ENCODE peak calls at places on chromosomes 12 and 14, in eight cellular contexts. D is aorta, X is left ventricle myocardium inferior, K is HCT116, U is body of pancreas, Q is mucosa of descending colon, Y is vagina, C is fibroblast of lung. B is an unnamed sample. For H3K4me1, the result is how much of the 10 kb centered on the place peaks cover.

GRCh38 chr14:59187802-59188460 is 536 bp upstream of the DAAM1 start:
- DNase-seq in D (peak), C (no peak), Q (peak), X (peak), K (no peak), Y (peak), U (peak), B (no peak)

GRCh38 chr14:79554816-79555215 is 656.5 kb downstream of the DIO2 start:
- DNase-seq in D (no peak), Y (no peak), K (no peak), C (no peak), Q (no peak), X (no peak), U (no peak), B (no peak)

GRCh38 chr12:32603858-32604257 is 75.2 kb upstream of the DNM1L start:
- DNase-seq in Q (no peak), Y (no peak), X (no peak), D (no peak), K (no peak), C (peak), U (no peak), B (peak)

GRCh38 chr12:95218852-95219171 is 1.2 kb downstream of the VEZT start:
- DNase-seq in U (peak), Y (no peak), X (no peak), K (no peak), D (no peak), C (no peak), Q (no peak), B (no peak)

GRCh38 chr12:48003226-48004038 is 844 bp downstream of the COL2A1 start:
- DNase-seq in X (no peak), U (no peak), K (no peak), D (no peak), Q (no peak), Y (no peak), C (peak), B (no peak)

GRCh38 chr12:58657175-58657574 is 263.1 kb downstream of the LRIG3 start:
- DNase-seq in K (no peak), Y (no peak), Q (no peak), X (no peak), U (no peak), D (no peak), C (no peak), B (peak)

GRCh38 chr12:6614513-6615177 is 7.5 kb upstream of the CHD4 start:
- DNase-seq in U (no peak), Q (no peak), D (no peak), X (no peak), C (no peak), K (no peak), Y (no peak), B (no peak)

GRCh38 chr12:3631272-3631637 is 121.7 kb downstream of the CRACR2A start:
- DNase-seq in Q (no peak), U (no peak), D (no peak), X (no peak), Y (no peak), C (no peak), K (no peak), B (no peak)

GRCh38 chr12:109524466-109525278 is 47.2 kb downstream of the UBE3B start:
- DNase-seq in Y (no peak), Q (peak), D (no peak), U (no peak), X (no peak), C (no peak), K (no peak), B (no peak)

GRCh38 chr12:113781415-113782198 is 184.5 kb downstream of the RBM19 start:
- DNase-seq in D (no peak), Y (no peak), U (no peak), C (peak), X (no peak), K (no peak), Q (no peak), B (peak)

GRCh38 chr14:94890755-94891154 is 120.8 kb upstream of the GSC start:
- DNase-seq in Q (no peak), D (no peak), X (no peak), Y (no peak), U (no peak), C (no peak), K (no peak), B (no peak)

GRCh38 chr12:20361416-20361815 is 6.9 kb upstream of the PDE3A start:
- DNase-seq in Q (no peak), D (no peak), Y (no peak), X (no peak), K (no peak), C (no peak), U (no peak), B (no peak)

GRCh38 chr12:77294016-77294415 is 228.6 kb upstream of the E2F7 start:
- DNase-seq in K (no peak), C (peak), D (no peak), Q (no peak), X (no peak), U (no peak), Y (no peak), B (peak)

GRCh38 chr14:104651876-104652260 is 37.5 kb upstream of the INF2 start:
- DNase-seq in K (no peak), U (no peak), D (no peak), X (no peak), C (no peak), Q (no peak), Y (no peak), B (no peak)

GRCh38 chr12:52260351-52261210 is 13.9 kb upstream of the KRT86 start:
- DNase-seq in U (peak), X (no peak), D (no peak), C (peak), K (no peak), Q (no peak), Y (no peak), B (peak)

GRCh38 chr12:64890873-64891468 is 66.5 kb downstream of the TBC1D30 start:
- DNase-seq in Y (no peak), Q (no peak), K (peak), U (no peak), X (no peak), D (no peak), C (peak), B (peak)

GRCh38 chr12:54329756-54330155 is 4.8 kb downstream of the COPZ1 start:
- DNase-seq in K (no peak), U (no peak), X (no peak), D (no peak), Y (no peak), Q (no peak), C (no peak), B (no peak)

GRCh38 chr12:67430708-67431335 is 161.7 kb downstream of the CAND1 start:
- DNase-seq in Y (peak), X (peak), D (peak), C (peak), Q (no peak), K (no peak), U (peak), B (no peak)

GRCh38 chr14:68624541-68625220 is 168.2 kb downstream of the ZFP36L1 start:
- DNase-seq in K (no peak), D (peak), U (no peak), Y (peak), C (no peak), Q (no peak), X (no peak), B (no peak)

GRCh38 chr14:73696466-73697390 is 17.5 kb downstream of the PNMA1 start:
- DNase-seq in C (peak), Q (no peak), K (peak), Y (no peak), D (no peak), U (no peak), X (no peak), B (peak)

GRCh38 chr14:67186369-67186768 is 2.9 kb upstream of the GARIN2 start:
- DNase-seq in Y (no peak), D (no peak), Q (no peak), C (no peak), K (no peak), U (no peak), X (no peak), B (no peak)

GRCh38 chr12:40225984-40226602 is 1.3 kb downstream of the LRRK2 start:
- DNase-seq in D (no peak), C (no peak), K (no peak), X (no peak), Q (no peak), Y (no peak), U (no peak), B (no peak)

GRCh38 chr12:65826513-65827171 is 2.4 kb downstream of the HMGA2 start:
- DNase-seq in Y (no peak), K (no peak), U (no peak), X (no peak), C (peak), Q (no peak), D (no peak), B (peak)

GRCh38 chr14:70708717-70709570 is 67.2 kb downstream of the TTC9 start:
- DNase-seq in D (no peak), C (no peak), K (no peak), Y (no peak), Q (no peak), X (no peak), U (no peak), B (no peak)

GRCh38 chr12:90575995-90576394 is 379.0 kb downstream of the CCER1 start:
- DNase-seq in K (no peak), Q (no peak), D (no peak), Y (no peak), X (peak), U (no peak), C (no peak), B (no peak)

GRCh38 chr12:49868449-49868848 is 25.5 kb upstream of the BCDIN3D start:
- DNase-seq in C (no peak), K (no peak), Y (no peak), Q (no peak), U (no peak), D (no peak), X (peak), B (no peak)

GRCh38 chr12:116397148-116397547 is 119.7 kb upstream of the MED13L start:
- DNase-seq in Q (no peak), D (peak), K (no peak), U (no peak), Y (no peak), X (no peak), C (peak), B (peak)

GRCh38 chr12:57340104-57340503 is 89.1 kb upstream of the STAC3 start:
- DNase-seq in Q (no peak), K (no peak), D (peak), U (peak), Y (no peak), C (peak), X (peak), B (peak)

GRCh38 chr12:8781326-8781725 is 41.1 kb upstream of the A2ML1 start:
- DNase-seq in X (no peak), D (no peak), Y (no peak), U (no peak), Q (no peak), K (no peak), C (no peak), B (no peak)

DNA sequence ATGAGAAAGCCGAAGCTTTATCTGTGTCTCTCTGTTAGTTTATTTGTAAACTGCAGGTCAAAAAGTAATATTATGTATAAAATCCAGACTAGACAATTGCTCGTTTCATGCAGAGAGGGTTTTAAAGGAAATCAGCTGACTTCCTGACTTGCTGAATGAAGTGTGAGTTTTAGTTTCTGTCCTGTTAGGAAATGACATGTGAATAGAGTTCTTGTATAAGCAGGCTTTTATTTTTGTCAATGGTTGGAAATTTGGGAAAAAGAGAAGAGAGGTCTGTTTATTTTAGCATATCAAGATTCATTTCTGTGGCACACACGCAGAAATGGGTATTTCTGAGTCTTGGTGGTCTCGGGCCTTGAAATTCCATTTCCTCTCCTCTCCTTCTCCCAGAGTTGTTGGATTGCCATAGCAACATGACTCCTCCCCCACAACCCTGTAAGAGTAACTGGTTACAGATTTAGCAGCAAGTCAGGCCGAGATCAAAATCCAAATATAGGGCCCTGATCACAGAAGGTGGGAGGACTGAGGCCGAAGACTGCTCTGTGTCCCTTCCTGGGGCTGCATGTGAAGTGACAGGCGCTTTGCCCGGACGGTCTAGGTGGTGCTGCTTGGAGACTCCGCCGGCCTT is 60.9 kb downstream of the SAMD4A start:
- DNase-seq in C (peak), U (no peak), K (no peak), D (peak), Q (no peak), Y (no peak), X (peak), B (peak)
- H3K4me1 ChIP-seq in C (under half), U (under half), K (under half), D (under half), Q (under half), Y (under half), X (half or more), B (under half)

GRCh38 chr14:93051600-93052546 is 63.9 kb downstream of the ITPK1 start:
- DNase-seq in K (no peak), X (no peak), Q (peak), D (no peak), Y (no peak), C (no peak), U (no peak), B (no peak)
- H3K4me3 ChIP-seq in K (no peak), X (no peak), Q (no peak), D (no peak), Y (no peak), C (no peak), U (no peak), B (no peak)

GRCh38 chr12:100715976-100716657 is 78.5 kb upstream of the ANO4 start:
- DNase-seq in Y (no peak), C (no peak), K (no peak), D (no peak), Q (peak), X (no peak), U (no peak), B (no peak)

GRCh38 chr12:100716658-100716948 is 78.0 kb upstream of the ANO4 start:
- DNase-seq in Q (no peak), D (no peak), Y (no peak), K (no peak), C (peak), U (no peak), X (no peak), B (peak)

GRCh38 chr12:100717733-100718067 is 76.9 kb upstream of the ANO4 start:
- DNase-seq in D (no peak), C (peak), K (no peak), Q (no peak), Y (no peak), U (no peak), X (no peak), B (no peak)

GRCh38 chr12:100718212-100718611 is 76.4 kb upstream of the ANO4 start:
- DNase-seq in C (peak), U (no peak), Q (no peak), Y (no peak), K (no peak), X (no peak), D (no peak), B (peak)

DNA sequence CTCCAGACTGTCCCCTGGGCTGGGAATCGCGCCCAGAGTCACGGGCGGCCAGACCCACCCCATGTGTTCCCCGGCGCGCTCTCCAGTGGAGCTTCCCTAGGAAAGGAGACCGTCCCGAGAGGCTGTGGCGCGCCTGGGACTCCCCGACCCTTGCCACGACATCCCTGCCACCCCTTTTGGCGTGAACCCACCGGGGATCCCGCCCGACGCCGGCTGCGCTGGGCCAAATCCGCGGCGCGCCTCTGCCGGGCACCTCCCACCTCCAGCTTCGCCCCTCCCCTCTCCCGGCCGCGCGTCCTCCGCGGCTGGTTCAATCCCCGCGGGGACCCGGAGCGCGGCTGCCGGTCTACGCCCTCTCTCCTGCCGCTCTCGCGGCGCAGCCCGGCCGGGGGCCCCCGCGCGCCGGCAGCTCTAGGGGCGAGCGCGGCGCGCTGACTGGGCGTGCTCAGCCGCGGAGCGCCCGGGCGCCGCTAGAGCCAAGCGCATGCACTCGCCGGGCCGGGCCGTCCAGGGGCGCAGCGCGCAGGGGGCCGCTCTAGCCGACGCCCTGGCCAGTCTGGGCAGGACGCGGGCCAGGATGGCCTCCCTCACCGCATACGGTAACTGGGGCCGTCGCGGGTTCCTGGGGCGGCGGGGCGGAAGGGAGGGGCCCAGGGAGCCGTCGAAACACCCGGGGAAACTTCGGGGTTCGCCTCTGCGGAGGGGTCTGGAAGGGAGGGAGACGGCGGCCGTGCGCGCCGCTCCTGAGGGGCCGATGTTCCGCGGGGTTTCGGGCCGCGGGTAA is 77.4 kb upstream of the ANO4 start:
- DNase-seq in U (no peak), X (no peak), K (no peak), Y (no peak), C (peak), Q (peak), D (no peak), B (peak)
- H3K4me1 ChIP-seq in U (under half), X (under half), K (under half), Y (under half), C (under half), Q (under half), D (under half), B (under half)

GRCh38 chr14:22552001-22552826 is 36.8 kb downstream of the DAD1 start:
- DNase-seq in Q (no peak), K (no peak), U (no peak), C (no peak), X (no peak), Y (no peak), D (no peak), B (no peak)

GRCh38 chr14:22552827-22553076 is 36.3 kb downstream of the DAD1 start:
- DNase-seq in Y (no peak), K (no peak), D (no peak), Q (no peak), U (no peak), X (no peak), C (no peak), B (no peak)

GRCh38 chr14:22551597-22551982 is 37.4 kb downstream of the DAD1 start:
- DNase-seq in D (no peak), K (no peak), C (no peak), Q (no peak), X (no peak), U (no peak), Y (no peak), B (no peak)

GRCh38 chr14:22554706-22555572 is 34.1 kb downstream of the DAD1 start:
- DNase-seq in D (no peak), Y (no peak), Q (no peak), K (no peak), U (no peak), X (no peak), C (no peak), B (no peak)

DNA sequence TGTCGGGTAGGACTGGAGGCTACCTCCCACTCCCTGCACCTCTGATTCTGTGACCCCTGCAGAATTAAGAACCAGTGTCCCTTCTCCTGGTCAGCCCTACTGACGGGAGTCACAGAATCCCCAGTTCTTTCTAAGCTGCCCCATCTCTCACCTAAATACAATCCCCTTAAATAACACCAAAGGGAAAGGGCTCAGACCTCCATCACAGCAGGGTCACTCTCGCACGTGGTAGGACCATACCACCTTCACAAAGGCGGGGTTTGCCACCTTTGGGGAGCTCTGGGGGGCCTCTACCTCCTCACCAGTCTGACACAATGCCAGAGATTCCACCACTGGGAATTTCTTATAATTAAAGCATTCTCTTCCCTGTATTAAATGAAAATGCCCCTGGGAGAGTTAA is 35.6 kb downstream of the DAD1 start:
- DNase-seq in D (no peak), Y (no peak), X (no peak), Q (no peak), U (no peak), K (no peak), C (no peak), B (no peak)
- H3K4me3 ChIP-seq in D (no peak), Y (no peak), X (no peak), Q (no peak), U (no peak), K (no peak), C (no peak), B (no peak)

B was measured in astrocyte.